ENCODE peak calls at places on chromosomes 16 and 17, in five cellular contexts. O is NCI-H446, L is pons, F is A549, A is HTR-8/SVneo. K is an unnamed sample.

GRCh38 chr16:12079411-12079965 is 103.0 kb downstream of the SNX29 start:
- DNase-seq in A (no peak), O (no peak), F (no peak), L (no peak), K (no peak)

GRCh38 chr16:56047307-56048234 is 143.7 kb upstream of the GNAO1 start:
- DNase-seq in A (no peak), O (peak), F (no peak), L (no peak), K (no peak)

GRCh38 chr16:2752850-2753522 is 548 bp downstream of the SRRM2 start:
- DNase-seq in L (peak), A (peak), O (peak), F (peak), K (peak)

GRCh38 chr17:21548236-21548635 is 144.1 kb upstream of the KCNJ18 start:
- DNase-seq in L (no peak), A (no peak), F (no peak), O (no peak), K (no peak)

GRCh38 chr16:11328172-11329079 is 16.8 kb upstream of the RMI2 start:
- DNase-seq in F (peak), O (no peak), A (peak), L (peak), K (no peak)

GRCh38 chr17:50507871-50508572 is at the start of gene MYCBPAP:
- DNase-seq in F (peak), O (no peak), L (peak), A (peak), K (peak)

GRCh38 chr16:27426423-27427408 is 24.7 kb downstream of the IL21R start:
- DNase-seq in L (peak), O (peak), F (peak), A (peak), K (no peak)

GRCh38 chr17:49708515-49709161 is 874 bp upstream of the SLC35B1 start:
- DNase-seq in O (no peak), L (no peak), A (no peak), F (no peak), K (no peak)

GRCh38 chr17:74201250-74201649 is 2.2 kb upstream of the RPL38 start:
- DNase-seq in A (no peak), O (peak), L (no peak), F (peak), K (peak)

GRCh38 chr17:49557204-49558024 is 18.3 kb upstream of the NXPH3 start:
- DNase-seq in O (peak), F (peak), A (peak), L (peak), K (no peak)

K was measured in amygdala.